ENCODE peak calls at places on chromosomes 4 and X, in eight cellular contexts. R is breast epithelium; A is AG10803; D is SW 1271; P is glutamatergic neuron; M is ELR; B is stimulated activated CD4-positive, alpha-beta T cell treated with anti-CD3 and anti-CD28 coated beads, Interleukin-15, amount 100 ng/mL, for 24 hours; I is left colon. V is an unnamed sample.

GRCh38 chrX:129653985-129654651 is 638 bp downstream of the APLN start:
- DNase-seq in R (no peak), M (peak), P (no peak), A (no peak), B (peak), I (no peak), D (no peak), V (no peak)

GRCh38 chrX:47723689-47724088 is 64.7 kb upstream of the UXT start:
- DNase-seq in I (no peak), M (no peak), A (no peak), R (no peak), D (no peak), P (no peak), B (peak), V (peak)

GRCh38 chr4:40299126-40299525 is 36.0 kb upstream of the CHRNA9 start:
- DNase-seq in R (no peak), I (no peak), A (no peak), P (no peak), D (no peak), B (no peak), M (no peak), V (no peak)

GRCh38 chrX:122579521-122579920 is 604.6 kb upstream of the GRIA3 start:
- DNase-seq in M (peak), I (no peak), A (peak), P (no peak), R (no peak), D (no peak), B (no peak), V (no peak)

GRCh38 chrX:42491145-42491907 is 286.6 kb downstream of the PPP1R2C start:
- DNase-seq in P (no peak), B (no peak), M (no peak), I (no peak), A (no peak), R (no peak), D (no peak), V (no peak)

GRCh38 chr4:2058264-2059033 is 678 bp upstream of the NAT8L start:
- DNase-seq in P (peak), M (no peak), A (no peak), D (no peak), I (no peak), B (peak), R (no peak), V (no peak)

GRCh38 chr4:24794916-24795665 is at the start of gene SOD3:
- DNase-seq in D (no peak), A (peak), R (no peak), I (peak), M (peak), B (no peak), P (peak), V (no peak)

GRCh38 chr4:151013944-151014343 is 1.1 kb downstream of the LRBA start:
- DNase-seq in P (no peak), I (no peak), B (no peak), D (no peak), M (no peak), R (no peak), A (no peak), V (no peak)

GRCh38 chrX:123173833-123174232 is 10.2 kb upstream of the GRIA3 start:
- DNase-seq in P (no peak), D (no peak), M (no peak), A (no peak), B (no peak), I (no peak), R (no peak), V (peak)

GRCh38 chr4:127708985-127709384 is 21.2 kb upstream of the SLC25A31 start:
- DNase-seq in B (no peak), R (no peak), A (peak), I (no peak), P (no peak), D (no peak), M (peak), V (no peak)

GRCh38 chr4:10232114-10232513 is 115.5 kb upstream of the WDR1 start:
- DNase-seq in I (no peak), D (no peak), R (no peak), M (no peak), P (no peak), B (no peak), A (no peak), V (no peak)

GRCh38 chrX:16185725-16186136 is 18.4 kb downstream of the MAGEB17 start:
- DNase-seq in I (no peak), B (no peak), A (peak), M (peak), R (no peak), P (no peak), D (peak), V (peak)

GRCh38 chr4:183360161-183360919 is 38.1 kb upstream of the CLDN24 start:
- DNase-seq in D (no peak), R (no peak), M (peak), P (no peak), A (peak), B (no peak), I (no peak), V (no peak)

GRCh38 chr4:34850983-34851382 is 1393.3 kb downstream of the ARAP2 start:
- DNase-seq in R (no peak), I (no peak), M (peak), D (no peak), A (no peak), P (no peak), B (no peak), V (no peak)

GRCh38 chrX:65706041-65706828 is 38.8 kb downstream of the MSN start:
- DNase-seq in I (no peak), B (peak), R (peak), A (peak), D (peak), M (peak), P (no peak), V (no peak)

GRCh38 chr4:153403761-153404160 is 59.3 kb downstream of the MND1 start:
- DNase-seq in D (no peak), R (no peak), P (no peak), I (no peak), M (no peak), A (peak), B (no peak), V (no peak)

GRCh38 chr4:13641084-13641483 is 13.6 kb upstream of the BOD1L1 start:
- DNase-seq in A (no peak), R (no peak), M (no peak), I (no peak), D (no peak), B (no peak), P (no peak), V (no peak)

GRCh38 chrX:72641601-72642000 is 69.0 kb upstream of the HDAC8 start:
- DNase-seq in A (no peak), B (no peak), R (no peak), M (peak), D (no peak), P (no peak), I (no peak), V (no peak)

GRCh38 chrX:10178866-10179463 is 22.2 kb downstream of the CLCN4 start:
- DNase-seq in R (no peak), D (no peak), B (no peak), A (no peak), M (no peak), I (no peak), P (no peak), V (no peak)

GRCh38 chr4:143247866-143248265 is 63.1 kb downstream of the USP38 start:
- DNase-seq in P (no peak), I (no peak), B (no peak), D (no peak), A (no peak), M (no peak), R (no peak), V (no peak)